ENCODE peak calls at places on chromosomes 12 and 14, in nine cellular contexts. V, L, K, X, R, S, W, Y and O are unnamed samples. For H3K4me1, the result is how much of the 10 kb centered on the place peaks cover.

GRCh38 chr12:118061876-118062791 is 1.2 kb upstream of the WSB2 start:
- DNase-seq in V (peak), L (peak), K (peak), X (peak), R (peak), S (peak), W (peak), Y (no peak), O (peak)

GRCh38 chr12:31506907-31507306 is 84.0 kb downstream of the DENND5B start:
- DNase-seq in V (no peak), L (peak), K (no peak), X (peak), R (no peak), S (no peak), W (peak), Y (no peak), O (no peak)

GRCh38 chr12:100643246-100643645 is 69.8 kb downstream of the GAS2L3 start:
- DNase-seq in V (no peak), L (no peak), K (no peak), X (no peak), R (no peak), S (no peak), W (no peak), Y (no peak), O (no peak)

GRCh38 chr12:43957732-43958131 is 121.9 kb downstream of the TMEM117 start:
- DNase-seq in V (no peak), L (peak), K (peak), X (peak), R (no peak), S (peak), W (peak), Y (peak), O (peak)

GRCh38 chr14:102696332-102696731 is 80.9 kb upstream of the TRAF3 start:
- DNase-seq in V (no peak), L (no peak), K (no peak), X (no peak), R (no peak), S (no peak), W (no peak), Y (no peak), O (no peak)

GRCh38 chr14:76832503-76832988 is 6.3 kb downstream of the LRRC74A start:
- DNase-seq in V (no peak), L (no peak), K (no peak), X (no peak), R (no peak), S (no peak), W (no peak), Y (no peak), O (no peak)

GRCh38 chr12:67630373-67631088 is 18.0 kb upstream of the DYRK2 start:
- DNase-seq in V (peak), L (no peak), K (peak), X (peak), R (peak), S (no peak), W (no peak), Y (peak), O (peak)

GRCh38 chr12:30862486-30862885 is 64.1 kb upstream of the TSPAN11 start:
- DNase-seq in V (no peak), L (peak), K (peak), X (no peak), R (no peak), S (no peak), W (peak), Y (no peak), O (no peak)

GRCh38 chr14:60220917-60221316 is 28.1 kb upstream of the PPM1A start:
- DNase-seq in V (no peak), L (no peak), K (no peak), X (no peak), R (no peak), S (no peak), W (no peak), Y (no peak), O (no peak)

GRCh38 chr12:27498761-27499160 is 25.2 kb upstream of the PPFIBP1 start:
- DNase-seq in V (no peak), L (no peak), K (no peak), X (no peak), R (no peak), S (no peak), W (no peak), Y (no peak), O (no peak)

GRCh38 chr14:90491221-90491867 is 94.5 kb downstream of the CALM1 start:
- DNase-seq in V (peak), L (peak), K (no peak), X (peak), R (peak), S (no peak), W (peak), Y (no peak), O (no peak)

GRCh38 chr14:26191666-26192065 is 406.2 kb downstream of the NOVA1 start:
- DNase-seq in V (no peak), L (no peak), K (no peak), X (no peak), R (no peak), S (no peak), W (no peak), Y (no peak), O (no peak)

GRCh38 chr14:20164462-20164861 is 25.8 kb downstream of the OR4N5 start:
- DNase-seq in V (no peak), L (no peak), K (no peak), X (no peak), R (no peak), S (no peak), W (no peak), Y (no peak), O (no peak)

GRCh38 chr12:109723311-109723791 is 9.7 kb downstream of the FAM222A start:
- DNase-seq in V (no peak), L (no peak), K (no peak), X (no peak), R (peak), S (no peak), W (no peak), Y (no peak), O (no peak)

GRCh38 chr14:49634547-49635334 is at the start of gene DNAAF2:
- DNase-seq in V (peak), L (peak), K (peak), X (peak), R (peak), S (peak), W (peak), Y (peak), O (peak)

GRCh38 chr12:19025582-19025981 is 104.0 kb upstream of the PLEKHA5 start:
- DNase-seq in V (no peak), L (no peak), K (no peak), X (no peak), R (no peak), S (no peak), W (no peak), Y (no peak), O (no peak)

GRCh38 chr12:124684971-124685688 is 117.7 kb upstream of the NCOR2 start:
- DNase-seq in V (no peak), L (peak), K (no peak), X (no peak), R (peak), S (no peak), W (peak), Y (no peak), O (no peak)
- H3K4me1 ChIP-seq in V (under half), L (under half), K (under half), X (half or more), R (under half), S (under half), W (under half), Y (under half), O (under half)

GRCh38 chr12:54358620-54358944 is 5.7 kb downstream of the GPR84 start:
- DNase-seq in V (no peak), L (no peak), K (no peak), X (no peak), R (no peak), S (peak), W (peak), Y (no peak), O (no peak)

GRCh38 chr12:54355104-54355815 is 9.0 kb downstream of the GPR84 start:
- DNase-seq in V (no peak), L (no peak), K (no peak), X (no peak), R (no peak), S (peak), W (no peak), Y (no peak), O (no peak)

GRCh38 chr12:54357802-54358619 is 6.3 kb downstream of the GPR84 start:
- DNase-seq in V (no peak), L (no peak), K (peak), X (peak), R (no peak), S (no peak), W (peak), Y (peak), O (peak)

GRCh38 chr12:54356951-54357356 is 7.3 kb downstream of the GPR84 start:
- DNase-seq in V (no peak), L (no peak), K (peak), X (no peak), R (no peak), S (no peak), W (no peak), Y (no peak), O (no peak)

GRCh38 chr12:54356228-54356627 is 8.1 kb downstream of the GPR84 start:
- DNase-seq in V (no peak), L (no peak), K (peak), X (no peak), R (no peak), S (no peak), W (no peak), Y (no peak), O (no peak)
- H3K4me1 ChIP-seq in V (under half), L (under half), K (half or more), X (under half), R (under half), S (half or more), W (under half), Y (under half), O (under half)

GRCh38 chr14:87630808-87631207 is 362.2 kb downstream of the GALC start:
- DNase-seq in V (no peak), L (no peak), K (no peak), X (no peak), R (no peak), S (no peak), W (no peak), Y (no peak), O (no peak)
- H3K4me1 ChIP-seq in V (under half), L (under half), K (under half), X (under half), R (under half), S (under half), W (under half), Y (under half), O (under half)

GRCh38 chr14:100361626-100362025 is 38.5 kb downstream of the SLC25A47 start:
- DNase-seq in V (no peak), L (no peak), K (no peak), X (no peak), R (no peak), S (no peak), W (no peak), Y (no peak), O (no peak)

GRCh38 chr14:100365741-100366140 is 42.6 kb downstream of the SLC25A47 start:
- DNase-seq in V (no peak), L (no peak), K (no peak), X (no peak), R (no peak), S (no peak), W (no peak), Y (no peak), O (no peak)

GRCh38 chr14:100363053-100363452 is 39.9 kb downstream of the SLC25A47 start:
- DNase-seq in V (no peak), L (no peak), K (no peak), X (no peak), R (no peak), S (no peak), W (no peak), Y (no peak), O (no peak)

GRCh38 chr14:100362311-100362927 is 39.3 kb downstream of the SLC25A47 start:
- DNase-seq in V (no peak), L (peak), K (no peak), X (no peak), R (no peak), S (no peak), W (no peak), Y (no peak), O (no peak)

GRCh38 chr14:100364403-100364802 is 41.3 kb downstream of the SLC25A47 start:
- DNase-seq in V (no peak), L (no peak), K (no peak), X (no peak), R (no peak), S (no peak), W (no peak), Y (no peak), O (no peak)
- H3K4me1 ChIP-seq in V (under half), L (under half), K (under half), X (under half), R (under half), S (under half), W (under half), Y (under half), O (under half)